ENCODE peak calls at places on chromosomes 6 and 20, in nine cellular contexts. I, Y, V, X, U, B, O, M and J are unnamed samples.
A peak's percentile ranks its signal among the peaks of the same experiment; 100 is the strongest.

GRCh38 chr20:47125553-47126373 is 230.7 kb downstream of the ZMYND8 start:
- DNase-seq in V (no peak), U (no peak), B (no peak), Y (no peak), M (no peak), O (no peak), I (no peak), X (no peak), J (no peak)

GRCh38 chr6:126027601-126028000 is 41.3 kb downstream of the TRMT11 start:
- DNase-seq in B (no peak), X (no peak), M (no peak), U (no peak), I (no peak), Y (no peak), O (no peak), V (no peak), J (no peak)

GRCh38 chr20:10655723-10656122 is 18.1 kb downstream of the JAG1 start:
- DNase-seq in U (no peak), M (no peak), Y (no peak), O (no peak), I (no peak), X (no peak), B (no peak), V (no peak), J (no peak)

GRCh38 chr6:3653528-3654070 is 97.9 kb downstream of the PXDC1 start:
- DNase-seq in I (no peak), O (no peak), B (no peak), V (no peak), Y (no peak), U (no peak), X (no peak), M (peak; percentile 72), J (no peak)

GRCh38 chr20:30484009-30484748 is 773.3 kb upstream of the DEFB115 start:
- DNase-seq in Y (no peak), X (no peak), O (no peak), V (no peak), M (no peak), U (no peak), B (peak; percentile 13), I (no peak), J (no peak)

GRCh38 chr6:43979525-43979924 is 147.7 kb downstream of the MRPL14 start:
- DNase-seq in U (no peak), V (no peak), X (no peak), O (peak; percentile 10), M (no peak), I (no peak), B (peak; percentile 34), Y (no peak), J (no peak)

GRCh38 chr6:33103776-33104175 is 28.0 kb downstream of the HLA-DPB1 start:
- DNase-seq in U (no peak), M (peak; percentile 74), I (no peak), V (no peak), X (no peak), Y (no peak), B (no peak), O (no peak), J (no peak)

GRCh38 chr6:127933852-127934840 is 33.3 kb upstream of the THEMIS start:
- DNase-seq in Y (no peak), I (no peak), M (no peak), X (no peak), O (no peak), V (no peak), B (no peak), U (no peak), J (no peak)

GRCh38 chr20:36856196-36856595 is 19.7 kb upstream of the TLDC2 start:
- DNase-seq in X (no peak), U (no peak), M (no peak), V (no peak), B (no peak), O (no peak), Y (no peak), I (peak; percentile 78), J (peak; percentile 24)

GRCh38 chr6:81814365-81815109 is 62.1 kb upstream of the TENT5A start:
- DNase-seq in Y (no peak), B (no peak), M (no peak), U (no peak), I (no peak), O (peak; percentile 36), X (no peak), V (no peak), J (no peak)

GRCh38 chr20:20327756-20328155 is 40.1 kb upstream of the INSM1 start:
- DNase-seq in Y (no peak), U (no peak), X (no peak), M (no peak), O (no peak), B (no peak), V (no peak), I (no peak), J (no peak)

GRCh38 chr6:1324926-1325325 is 13.0 kb downstream of the FOXQ1 start:
- DNase-seq in I (no peak), Y (no peak), U (peak; percentile 80), O (no peak), M (no peak), X (no peak), V (no peak), B (no peak), J (no peak)

GRCh38 chr6:90537723-90538407 is 49.0 kb downstream of the MAP3K7 start:
- DNase-seq in Y (no peak), O (no peak), X (no peak), V (no peak), B (no peak), M (no peak), U (no peak), I (no peak), J (no peak)

GRCh38 chr20:61879694-61880093 is 186.0 kb downstream of the TAF4 start:
- DNase-seq in Y (no peak), U (no peak), I (no peak), V (no peak), M (no peak), B (no peak), O (no peak), X (no peak), J (no peak)

GRCh38 chr20:61881416-61881815 is 184.3 kb downstream of the TAF4 start:
- DNase-seq in X (no peak), B (no peak), U (no peak), Y (no peak), I (no peak), V (no peak), O (no peak), M (no peak), J (no peak)

GRCh38 chr20:61881861-61882260 is 183.8 kb downstream of the TAF4 start:
- DNase-seq in O (no peak), I (no peak), U (no peak), Y (no peak), B (no peak), X (no peak), M (no peak), V (no peak), J (no peak)

GRCh38 chr20:61879303-61879620 is 186.4 kb downstream of the TAF4 start:
- DNase-seq in O (no peak), X (no peak), Y (no peak), B (no peak), U (no peak), M (no peak), I (no peak), V (no peak), J (no peak)

GRCh38 chr20:61880706-61881105 is 185.0 kb downstream of the TAF4 start:
- DNase-seq in B (no peak), I (no peak), M (no peak), X (no peak), Y (no peak), O (no peak), U (no peak), V (no peak), J (no peak)
- H3K4me1 ChIP-seq in B (no peaks in the 10 kb centered on the region), I (no peaks in the 10 kb centered on the region), M (no peaks in the 10 kb centered on the region), X (no peaks in the 10 kb centered on the region), Y (no peaks in the 10 kb centered on the region), O (no peaks in the 10 kb centered on the region), U (no peaks in the 10 kb centered on the region), V (no peaks in the 10 kb centered on the region), J (no peaks in the 10 kb centered on the region)

GRCh38 chr20:31641391-31641790 is 3.7 kb downstream of the COX4I2 start:
- DNase-seq in I (no peak), U (no peak), V (no peak), O (no peak), B (no peak), M (no peak), Y (no peak), X (no peak), J (no peak)
- TF ChIP-seq POLR2A in I (no peak), U (no peak), V (no peak), O (no peak), B (no peak), M (no peak), Y (no peak), X (no peak), J (no peak)

GRCh38 chr20:59520814-59521213 is 83.5 kb upstream of the PHACTR3 start:
- DNase-seq in U (no peak), M (no peak), O (no peak), X (no peak), I (no peak), B (no peak), Y (no peak), V (no peak), J (no peak)

GRCh38 chr20:59526242-59527225 is 77.8 kb upstream of the PHACTR3 start:
- DNase-seq in O (no peak), M (no peak), U (peak; percentile 33), X (no peak), Y (no peak), I (no peak), V (peak; percentile 22), B (peak; percentile 53), J (no peak)

DNA sequence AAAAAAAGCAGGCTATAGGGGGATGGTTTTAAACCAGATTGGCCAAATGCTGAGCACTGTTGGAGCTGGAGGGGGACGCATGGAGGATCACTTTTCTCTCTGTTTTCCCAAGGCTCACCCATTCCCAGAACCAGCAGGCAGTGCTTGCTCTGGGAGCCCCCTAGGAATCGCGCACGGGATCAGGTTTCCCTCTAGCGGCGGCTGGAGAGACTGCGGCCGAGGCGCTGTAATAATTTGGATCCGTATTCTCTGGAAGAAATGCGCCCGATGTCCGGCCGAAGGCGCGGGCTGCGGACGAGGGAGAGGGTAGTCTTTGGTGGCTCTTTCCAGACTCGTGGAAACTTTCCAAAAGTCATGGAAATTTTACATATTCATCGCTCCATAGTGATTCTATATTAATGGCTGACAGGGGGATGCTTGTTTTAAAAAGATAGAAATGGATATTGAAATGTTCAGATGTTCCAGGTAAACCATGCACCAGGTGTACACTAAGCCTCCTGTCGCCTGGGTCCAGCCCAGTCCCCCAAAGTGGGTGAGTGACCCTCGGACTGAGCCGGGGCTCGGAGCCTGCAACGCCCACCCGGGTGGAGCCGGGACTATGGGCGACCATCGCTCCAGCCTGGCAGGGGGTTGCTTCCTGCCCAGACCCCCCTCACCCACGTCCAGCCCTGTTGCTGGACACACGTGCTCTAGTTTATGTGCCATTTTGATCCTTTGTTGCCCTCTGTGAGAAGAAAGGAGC is 78.7 kb upstream of the PHACTR3 start:
- DNase-seq in U (peak; percentile 59), M (no peak), I (peak; percentile 62), X (peak; percentile 49), Y (peak; percentile 58), V (peak; percentile 66), O (peak; percentile 36), B (peak; percentile 87), J (peak; percentile 52)
- H3K4me3 ChIP-seq in U (no peak overlapping the region), M (no peak overlapping the region), I (no peak overlapping the region), X (no peak overlapping the region), Y (no peak overlapping the region), V (no peak overlapping the region), O (no peak overlapping the region), B (no peak overlapping the region), J (no peak overlapping the region)

DNA sequence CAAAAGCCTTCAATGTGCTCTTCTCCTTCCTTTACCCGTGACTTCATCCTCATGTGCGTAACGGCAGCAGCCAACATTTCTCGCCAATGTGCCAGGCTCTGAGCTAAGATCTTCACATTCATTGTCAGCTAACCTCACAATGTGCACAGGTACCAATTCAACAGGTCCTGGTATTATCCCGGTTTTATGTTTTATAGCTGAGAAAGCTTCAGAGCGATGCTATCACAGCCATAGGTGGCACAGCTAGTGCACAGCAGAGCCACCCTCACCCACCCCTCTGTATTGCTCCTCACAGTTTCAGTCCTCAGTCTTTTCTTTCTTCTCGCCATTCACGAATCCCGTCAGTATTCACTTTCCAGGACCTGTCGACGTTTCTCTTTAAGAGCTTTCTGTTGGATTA is 58.2 kb downstream of the TNFAIP3 start:
- DNase-seq in X (no peak), U (no peak), B (no peak), Y (no peak), O (no peak), V (no peak), M (no peak), I (no peak), J (no peak)
- H3K4me1 ChIP-seq in X (no peaks in the 10 kb centered on the region), U (peaks cover 7% of the 10 kb centered on the region), B (peaks cover 3% of the 10 kb centered on the region), Y (no peaks in the 10 kb centered on the region), O (peaks cover 15% of the 10 kb centered on the region), V (no peaks in the 10 kb centered on the region), M (peaks cover 27% of the 10 kb centered on the region), I (no peaks in the 10 kb centered on the region), J (peaks cover 6% of the 10 kb centered on the region)